ENCODE peak calls at places on chromosomes 3 and 15, in ten cellular contexts. N, J, P, U, H, B, X, V, M and D are unnamed samples.

GRCh38 chr15:81117581-81117980 is 16.5 kb upstream of the CFAP161 start:
- DNase-seq in J (no peak), N (no peak), U (no peak), V (no peak), B (no peak), H (no peak), P (no peak), X (no peak), M (no peak), D (no peak)

GRCh38 chr3:53571264-53571663 is 76.9 kb downstream of the CACNA1D start:
- DNase-seq in H (no peak), V (no peak), U (no peak), N (no peak), J (no peak), M (no peak), X (no peak), B (no peak), P (no peak), D (no peak)

GRCh38 chr15:77664428-77664827 is 31.7 kb upstream of the LINGO1 start:
- DNase-seq in U (no peak), X (peak; percentile 46), P (no peak), N (no peak), M (no peak), V (no peak), B (no peak), J (no peak), H (no peak), D (no peak)

GRCh38 chr3:152302521-152303021 is 33.8 kb downstream of the MBNL1 start:
- DNase-seq in N (peak; percentile 78), H (no peak), V (no peak), B (peak; percentile 90), U (peak; percentile 76), X (no peak), P (peak; percentile 87), J (peak; percentile 72), M (no peak), D (peak; percentile 88)

GRCh38 chr3:16460886-16461285 is 52.6 kb downstream of the RFTN1 start:
- DNase-seq in B (no peak), H (no peak), J (no peak), P (no peak), N (no peak), M (no peak), V (no peak), X (no peak), U (no peak), D (no peak)

GRCh38 chr15:69807752-69808151 is 290.0 kb downstream of the TLE3 start:
- DNase-seq in M (no peak), H (no peak), U (peak; percentile 46), N (no peak), X (no peak), J (no peak), P (no peak), V (no peak), B (peak; percentile 54), D (no peak)

GRCh38 chr15:49848824-49849209 is 228.0 kb downstream of the DTWD1 start:
- DNase-seq in N (no peak), X (no peak), P (no peak), U (no peak), J (no peak), B (no peak), V (no peak), M (no peak), H (no peak), D (no peak)

GRCh38 chr3:105228696-105229095 is 138.0 kb upstream of the ALCAM start:
- DNase-seq in X (no peak), P (no peak), H (no peak), J (no peak), U (no peak), N (no peak), B (no peak), M (no peak), V (no peak), D (no peak)

GRCh38 chr15:89167267-89168176 is 53.9 kb downstream of the RLBP1 start:
- DNase-seq in J (no peak), H (peak; percentile 7), P (no peak), U (peak; percentile 63), B (peak; percentile 70), M (peak; percentile 52), V (peak; percentile 86), N (no peak), X (no peak), D (no peak)

GRCh38 chr3:66797916-66798560 is 200.1 kb upstream of the KBTBD8 start:
- DNase-seq in M (no peak), N (no peak), V (no peak), J (peak; percentile 66), H (no peak), U (no peak), X (peak; percentile 83), B (no peak), P (no peak), D (peak; percentile 19)

GRCh38 chr15:90883971-90884718 is at the start of gene FES:
- DNase-seq in U (peak; percentile 59), X (peak; percentile 61), V (no peak), B (peak; percentile 60), M (no peak), P (peak; percentile 77), J (peak; percentile 92), H (no peak), N (peak; percentile 63), D (no peak)

GRCh38 chr3:130425484-130425883 is 80.0 kb downstream of the COL6A5 start:
- DNase-seq in V (no peak), J (no peak), X (no peak), N (no peak), P (no peak), H (no peak), B (no peak), U (no peak), M (no peak), D (peak; percentile 8)

GRCh38 chr3:104149154-104149553 is 1217.6 kb upstream of the ALCAM start:
- DNase-seq in M (no peak), H (no peak), X (no peak), V (no peak), U (no peak), N (no peak), P (no peak), J (no peak), B (no peak), D (no peak)

GRCh38 chr3:109178701-109179100 is 42.2 kb downstream of the C3orf85 start:
- DNase-seq in X (no peak), J (no peak), M (no peak), N (no peak), H (no peak), V (no peak), P (no peak), U (no peak), B (no peak), D (no peak)

GRCh38 chr3:24562874-24563273 is 68.2 kb upstream of the THRB start:
- DNase-seq in N (no peak), P (no peak), H (no peak), M (no peak), V (no peak), X (no peak), J (no peak), U (no peak), B (no peak), D (no peak)

GRCh38 chr3:156516284-156516683 is 38.6 kb downstream of the SSR3 start:
- DNase-seq in B (no peak), V (no peak), H (no peak), J (no peak), X (no peak), U (no peak), N (no peak), P (peak; percentile 38), M (no peak), D (no peak)